ENCODE peak calls at places on chromosomes 12 and 14, in ten cellular contexts. Q is stomach, A is body of pancreas, M is gastrocnemius medialis, V is sigmoid colon, U is HepG2, E is GM12878, H is transverse colon, N is heart left ventricle, Y is ovary. P is an unnamed sample. For H3K27me3, the result is how much of the 10 kb centered on the place peaks cover.

GRCh38 chr12:65902504-65902903 is 78.2 kb downstream of the HMGA2 start:
- DNase-seq in U (no peak), N (no peak), E (no peak), Y (no peak), A (no peak), M (no peak), H (no peak), V (no peak), Q (no peak), P (no peak)

GRCh38 chr12:127143020-127143419 is 1124.0 kb upstream of the TMEM132C start:
- DNase-seq in M (no peak), Y (no peak), E (no peak), N (no peak), U (no peak), A (no peak), H (no peak), V (no peak), Q (no peak), P (no peak)

GRCh38 chr12:120725659-120726509 is at the start of gene ACADS:
- DNase-seq in E (peak), H (peak), M (peak), Q (peak), N (peak), A (peak), Y (peak), V (peak), U (peak), P (peak)

GRCh38 chr14:80136358-80136757 is 74.9 kb downstream of the DIO2 start:
- DNase-seq in U (no peak), H (no peak), Y (no peak), M (no peak), A (peak), Q (no peak), E (no peak), N (no peak), V (no peak), P (no peak)

GRCh38 chr12:124720687-124721500 is 142.8 kb downstream of the SCARB1 start:
- DNase-seq in Y (peak), Q (peak), E (no peak), A (peak), M (no peak), N (peak), H (peak), U (no peak), V (peak), P (peak)

GRCh38 chr12:2044165-2044564 is 8.6 kb upstream of the CACNA1C start:
- DNase-seq in Y (no peak), H (no peak), E (no peak), U (no peak), N (no peak), A (no peak), Q (no peak), V (no peak), M (no peak), P (no peak)

GRCh38 chr12:53123578-53124351 is 20.5 kb downstream of the SOAT2 start:
- DNase-seq in M (no peak), V (no peak), Y (no peak), H (no peak), U (no peak), A (no peak), Q (no peak), E (no peak), N (no peak), P (no peak)

GRCh38 chr12:77882709-77883108 is 52.0 kb downstream of the NAV3 start:
- DNase-seq in N (no peak), V (no peak), E (no peak), M (no peak), Y (no peak), Q (no peak), U (no peak), H (no peak), A (no peak), P (no peak)

GRCh38 chr12:122979908-122980191 is 631 bp upstream of the ARL6IP4 start:
- DNase-seq in Y (no peak), N (no peak), V (no peak), E (no peak), U (no peak), A (no peak), M (no peak), H (no peak), Q (no peak), P (no peak)

GRCh38 chr12:49868449-49868848 is 25.5 kb upstream of the BCDIN3D start:
- DNase-seq in A (no peak), M (no peak), Q (no peak), V (peak), E (no peak), H (no peak), N (no peak), U (no peak), Y (peak), P (no peak)

GRCh38 chr12:82412246-82412645 is 53.9 kb downstream of the METTL25 start:
- DNase-seq in M (no peak), Q (no peak), N (no peak), H (no peak), Y (no peak), E (no peak), A (no peak), V (no peak), U (no peak), P (no peak)

GRCh38 chr14:77139540-77140342 is 1.9 kb downstream of the ZDHHC22 start:
- DNase-seq in Y (no peak), U (peak), H (peak), Q (no peak), E (no peak), A (peak), V (no peak), N (no peak), M (no peak), P (no peak)

GRCh38 chr12:80045594-80045993 is 53.7 kb upstream of the OTOGL start:
- DNase-seq in M (no peak), V (no peak), Y (no peak), N (no peak), Q (no peak), U (no peak), E (no peak), H (no peak), A (no peak), P (no peak)

GRCh38 chr14:51219473-51220448 is 20.3 kb upstream of the TMX1 start:
- DNase-seq in M (no peak), Y (no peak), Q (no peak), U (peak), H (no peak), E (no peak), A (peak), V (no peak), N (no peak), P (no peak)

GRCh38 chr12:127272864-127273263 is 994.1 kb upstream of the TMEM132C start:
- DNase-seq in Q (no peak), Y (no peak), E (no peak), A (no peak), M (no peak), N (no peak), H (no peak), U (no peak), V (no peak), P (no peak)

GRCh38 chr12:109385339-109386078 is 37.8 kb downstream of the MYO1H start:
- DNase-seq in H (no peak), Y (peak), U (peak), N (no peak), V (no peak), E (no peak), M (no peak), Q (no peak), A (no peak), P (no peak)

GRCh38 chr12:50517456-50518048 is 12.8 kb downstream of the DIP2B start:
- DNase-seq in N (no peak), Q (no peak), Y (no peak), V (no peak), E (peak), U (peak), A (no peak), M (no peak), H (no peak), P (no peak)

GRCh38 chr14:76917759-76918175 is 91.6 kb downstream of the LRRC74A start:
- DNase-seq in A (peak), N (peak), H (no peak), V (peak), E (no peak), M (peak), Y (peak), Q (peak), U (no peak), P (peak)

GRCh38 chr14:91754819-91755218 is 22.9 kb upstream of the CATSPERB start:
- DNase-seq in N (no peak), E (no peak), U (no peak), M (no peak), A (peak), Y (no peak), Q (peak), H (peak), V (no peak), P (peak)

GRCh38 chr12:49945394-49946080 is 5.0 kb upstream of the AQP2 start:
- DNase-seq in H (peak), Y (peak), V (peak), M (peak), N (peak), Q (peak), A (peak), U (peak), E (peak), P (peak)

GRCh38 chr14:74459289-74459946 is 33.4 kb upstream of the SYNDIG1L start:
- DNase-seq in Y (no peak), H (no peak), A (peak), V (no peak), M (no peak), E (no peak), U (peak), Q (no peak), N (no peak), P (no peak)

GRCh38 chr12:78226763-78227162 is 396.1 kb downstream of the NAV3 start:
- DNase-seq in H (no peak), V (no peak), Q (no peak), E (no peak), M (no peak), N (no peak), U (no peak), A (no peak), Y (no peak), P (no peak)

GRCh38 chr14:91413547-91414474 is 3.8 kb downstream of the CCDC88C start:
- DNase-seq in V (no peak), Y (no peak), A (peak), Q (peak), N (no peak), H (peak), M (no peak), U (no peak), E (no peak), P (peak)

GRCh38 chr14:39015360-39015961 is 87.6 kb downstream of the SEC23A start:
- DNase-seq in Y (no peak), N (peak), U (peak), V (no peak), H (peak), M (no peak), A (peak), Q (no peak), E (no peak), P (no peak)

GRCh38 chr12:91381309-91381804 is 198.7 kb upstream of the DCN start:
- DNase-seq in Y (peak), H (no peak), N (peak), U (no peak), M (no peak), A (peak), E (peak), V (peak), Q (peak), P (peak)

GRCh38 chr12:49616533-49617219 is 6.7 kb upstream of the PRPF40B start:
- DNase-seq in U (no peak), V (no peak), A (no peak), N (no peak), H (no peak), M (no peak), Q (no peak), Y (no peak), E (no peak), P (no peak)

GRCh38 chr12:27252934-27253333 is 8.8 kb downstream of the STK38L start:
- DNase-seq in A (no peak), Y (no peak), E (no peak), U (no peak), N (no peak), Q (no peak), H (no peak), M (no peak), V (no peak), P (no peak)

GRCh38 chr14:103726474-103726873 is 10.9 kb downstream of the ZFYVE21 start:
- DNase-seq in N (no peak), U (no peak), A (no peak), V (no peak), M (no peak), H (no peak), Y (no peak), E (no peak), Q (no peak), P (no peak)

GRCh38 chr12:83389237-83389996 is 702.7 kb downstream of the TMTC2 start:
- DNase-seq in A (peak), Y (no peak), V (no peak), U (no peak), H (peak), M (no peak), N (peak), Q (no peak), E (no peak), P (peak)

GRCh38 chr12:12217018-12217359 is 49.9 kb downstream of the LRP6 start:
- DNase-seq in M (no peak), N (no peak), A (no peak), Y (no peak), E (no peak), H (no peak), Q (no peak), V (no peak), U (no peak), P (no peak)

GRCh38 chr14:37721976-37722659 is 126.7 kb downstream of the TTC6 start:
- DNase-seq in E (no peak), Q (no peak), A (no peak), U (peak), M (no peak), H (no peak), Y (no peak), V (no peak), N (no peak), P (no peak)

GRCh38 chr12:108538796-108539195 is 22.2 kb downstream of the SART3 start:
- DNase-seq in Q (no peak), V (no peak), U (no peak), Y (no peak), N (no peak), E (no peak), H (no peak), M (no peak), A (no peak), P (no peak)

DNA sequence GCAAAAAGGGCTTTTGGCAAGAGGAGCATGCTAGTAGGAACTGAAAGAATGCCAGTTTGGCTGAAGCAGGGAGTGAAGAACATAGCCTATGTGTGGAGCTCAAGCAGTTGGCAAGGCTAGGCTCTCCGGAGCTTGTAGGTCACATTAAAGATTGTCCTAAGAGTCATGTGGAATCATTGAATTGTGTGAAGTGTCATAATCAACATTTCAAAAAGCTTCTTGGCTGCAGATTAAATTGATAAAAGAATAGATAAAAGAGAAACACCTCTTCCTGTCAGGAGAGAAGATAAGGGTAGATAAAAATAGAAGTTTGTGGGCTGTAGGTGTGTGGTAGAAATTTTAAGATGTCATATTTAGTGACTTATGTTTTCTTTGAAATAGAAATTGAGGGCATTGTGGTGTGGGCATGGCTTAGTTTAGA is 36.1 kb downstream of the CPSF6 start:
- DNase-seq in U (no peak), M (no peak), H (no peak), E (no peak), V (no peak), Q (no peak), A (no peak), Y (no peak), N (no peak), P (no peak)
- TF ChIP-seq POLR2A in U (no peak), M (no peak), H (no peak), E (no peak), V (no peak), Q (no peak), A (no peak), Y (no peak), N (no peak), P (no peak)

GRCh38 chr12:4272014-4272975 is 1.3 kb upstream of the CCND2 start:
- DNase-seq in N (peak), M (peak), A (peak), E (peak), V (peak), Y (peak), Q (peak), U (no peak), H (peak), P (peak)

GRCh38 chr12:4269279-4269991 is 4.1 kb upstream of the CCND2 start:
- DNase-seq in Y (peak), V (peak), A (peak), M (peak), E (no peak), H (peak), N (peak), U (no peak), Q (peak), P (no peak)

GRCh38 chr12:4270016-4270669 is 3.4 kb upstream of the CCND2 start:
- DNase-seq in N (no peak), H (peak), E (no peak), Y (no peak), A (no peak), V (no peak), U (no peak), M (no peak), Q (no peak), P (no peak)

GRCh38 chr12:4271433-4272013 is 2.0 kb upstream of the CCND2 start:
- DNase-seq in Q (no peak), H (no peak), E (peak), A (no peak), V (no peak), M (no peak), N (no peak), U (no peak), Y (no peak), P (no peak)

GRCh38 chr12:4270670-4271432 is 2.7 kb upstream of the CCND2 start:
- DNase-seq in Y (peak), V (peak), Q (no peak), H (peak), U (no peak), E (no peak), N (peak), A (peak), M (no peak), P (no peak)
- H3K27me3 ChIP-seq in Y (under half), V (under half), Q (half or more), H (under half), U (half or more), E (under half), N (under half), A (under half), M (half or more), P (under half)

GRCh38 chr12:56017181-56017580 is 3.7 kb upstream of the IKZF4 start:
- DNase-seq in U (no peak), Y (no peak), E (no peak), V (no peak), A (no peak), N (no peak), M (no peak), H (no peak), Q (no peak), P (no peak)

GRCh38 chr12:56021882-56022497 is 1.1 kb downstream of the IKZF4 start:
- DNase-seq in H (no peak), V (no peak), N (no peak), M (no peak), Y (no peak), E (no peak), Q (no peak), A (no peak), U (no peak), P (no peak)

GRCh38 chr12:56020437-56021189 is at the start of gene IKZF4:
- DNase-seq in H (no peak), U (no peak), A (peak), N (peak), V (peak), M (no peak), E (no peak), Q (no peak), Y (peak), P (no peak)
- TF ChIP-seq POLR2A in H (no peak), U (peak), A (no peak), N (no peak), V (no peak), M (no peak), E (no peak), Q (no peak), Y (no peak), P (no peak)

GRCh38 chr14:99273025-99273723 is 1.2 kb upstream of the BCL11B start:
- DNase-seq in H (peak), V (no peak), Y (no peak), N (no peak), U (peak), Q (peak), E (no peak), M (no peak), A (no peak), P (no peak)

GRCh38 chr14:99271951-99272668 is at the start of gene BCL11B:
- DNase-seq in E (peak), A (peak), Q (peak), H (peak), N (peak), M (no peak), Y (peak), V (no peak), U (peak), P (peak)

GRCh38 chr14:99271288-99271941 is 582 bp downstream of the BCL11B start:
- DNase-seq in N (no peak), Y (no peak), Q (no peak), U (no peak), H (no peak), A (no peak), M (no peak), V (no peak), E (no peak), P (no peak)

GRCh38 chr14:99273724-99274345 is 1.8 kb upstream of the BCL11B start:
- DNase-seq in V (no peak), N (no peak), U (peak), M (no peak), Q (peak), Y (no peak), H (peak), E (no peak), A (no peak), P (no peak)

DNA sequence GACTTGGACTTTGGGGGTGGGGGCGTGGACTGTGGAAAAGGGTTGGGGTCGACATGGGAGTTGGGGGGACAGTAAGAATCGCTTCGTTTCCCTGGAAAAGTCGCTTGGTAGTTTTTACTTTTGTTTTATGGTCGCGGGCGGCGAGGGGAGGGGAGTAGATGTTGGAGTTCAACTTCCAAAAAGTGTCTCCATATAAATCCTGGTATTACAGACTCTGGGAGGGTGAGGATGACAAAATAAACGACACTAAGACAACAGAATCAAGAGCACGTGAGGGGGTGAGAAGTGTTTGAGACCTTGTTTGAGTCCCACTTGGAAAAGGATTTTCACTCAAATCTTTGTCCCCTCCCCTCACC is 650 bp upstream of the BCL11B start:
- DNase-seq in E (no peak), N (no peak), A (no peak), M (no peak), H (no peak), U (no peak), V (no peak), Y (no peak), Q (no peak), P (no peak)
- H3K27me3 ChIP-seq in E (under half), N (half or more), A (under half), M (half or more), H (half or more), U (under half), V (half or more), Y (under half), Q (half or more), P (under half)

DNA sequence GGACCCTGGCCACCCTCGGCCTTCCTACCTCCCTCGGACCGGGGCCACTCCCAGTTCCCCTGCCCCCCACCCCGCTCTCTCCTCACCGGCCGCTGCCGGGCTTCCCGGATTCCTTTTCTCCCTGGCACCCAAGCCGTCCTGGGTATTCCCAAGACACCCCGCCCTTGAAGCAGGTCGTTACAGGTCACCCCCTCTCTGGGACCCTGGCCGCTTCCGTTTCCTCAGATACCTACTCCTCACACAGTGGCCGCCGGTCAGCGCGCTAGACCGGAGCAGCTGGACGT is 469 bp downstream of the NUMB start:
- DNase-seq in A (peak), Y (no peak), U (no peak), Q (peak), V (no peak), N (peak), M (no peak), E (no peak), H (peak), P (peak)
- TF ChIP-seq POLR2A in A (no peak), Y (no peak), U (no peak), Q (no peak), V (no peak), N (no peak), M (no peak), E (no peak), H (no peak), P (no peak)

GRCh38 chr12:6630696-6631095 is 5.1 kb downstream of the LPAR5 start:
- DNase-seq in M (no peak), U (no peak), A (no peak), Y (no peak), E (no peak), Q (no peak), V (no peak), N (no peak), H (no peak), P (no peak)
- H3K27me3 ChIP-seq in M (under half), U (under half), A (under half), Y (under half), E (under half), Q (under half), V (under half), N (under half), H (under half), P (under half)

GRCh38 chr12:57476162-57476992 is 3.3 kb downstream of the ARHGAP9 start:
- DNase-seq in Q (peak), H (peak), M (no peak), V (no peak), A (peak), Y (no peak), E (no peak), N (no peak), U (no peak), P (no peak)
- TF ChIP-seq POLR2A in Q (no peak), H (no peak), M (no peak), V (no peak), A (no peak), Y (no peak), E (peak), N (no peak), U (no peak), P (no peak)

GRCh38 chr12:88574278-88574677 is 6.0 kb downstream of the KITLG start:
- DNase-seq in N (no peak), U (no peak), A (no peak), M (no peak), V (peak), H (no peak), E (no peak), Q (no peak), Y (peak), P (no peak)
- H3K27me3 ChIP-seq in N (under half), U (under half), A (under half), M (under half), V (under half), H (under half), E (under half), Q (under half), Y (under half), P (under half)

P was measured in prostate gland.